ENCODE peak calls at places on chromosomes 3 and 15, in four cellular contexts. Y is stomach, F is pancreas, G is AG10803. I is an unnamed sample.
A peak's percentile ranks its signal among the peaks of the same experiment; 100 is the strongest.

GRCh38 chr15:63599401-63600000 is 2.3 kb downstream of the FBXL22 start:
- DNase-seq in Y (peak; percentile 88), F (peak; percentile 92), G (peak; percentile 38), I (peak; percentile 50)

GRCh38 chr15:64635486-64635815 is 139.9 kb downstream of the RBPMS2 start:
- DNase-seq in Y (peak; percentile 44), F (no peak), G (peak; percentile 68), I (peak; percentile 89)

GRCh38 chr3:51340311-51340829 is 44.7 kb upstream of the MANF start:
- DNase-seq in Y (no peak), F (no peak), G (peak; percentile 95), I (peak; percentile 95)

GRCh38 chr15:36567445-36567844 is 12.0 kb upstream of the CDIN1 start:
- DNase-seq in Y (no peak), F (no peak), G (no peak), I (no peak)

GRCh38 chr3:194098872-194099183 is 37.1 kb upstream of the HES1 start:
- DNase-seq in Y (no peak), F (no peak), G (no peak), I (no peak)

GRCh38 chr3:173398111-173398479 is 551 bp downstream of the NLGN1 start:
- DNase-seq in Y (no peak), F (no peak), G (peak; percentile 61), I (peak; percentile 60)

GRCh38 chr3:63945558-63946096 is 33.4 kb upstream of the SCAANT1 start:
- DNase-seq in Y (peak; percentile 54), F (no peak), G (peak; percentile 14), I (peak; percentile 57)

GRCh38 chr3:185778069-185778468 is 46.8 kb downstream of the IGF2BP2 start:
- DNase-seq in Y (no peak), F (no peak), G (no peak), I (no peak)

GRCh38 chr15:67043939-67044771 is 21.2 kb upstream of the SMAD3 start:
- DNase-seq in Y (no peak), F (no peak), G (peak; percentile 96), I (peak; percentile 95)

GRCh38 chr15:89912674-89913396 is at the start of gene ARPIN:
- DNase-seq in Y (peak; percentile 65), F (peak; percentile 85), G (peak; percentile 48), I (peak; percentile 41)

GRCh38 chr3:146625117-146625775 is 20.1 kb upstream of the PLSCR5 start:
- DNase-seq in Y (no peak), F (no peak), G (peak; percentile 14), I (peak; percentile 29)
- H3K4me3 ChIP-seq in Y (peak overlapping the region; percentile 30), F (peak overlapping the region; percentile 22), G (peak overlapping the region; percentile 2), I (no peak overlapping the region)

GRCh38 chr3:11047500-11047899 is 55.0 kb downstream of the SLC6A1 start:
- DNase-seq in Y (no peak), F (no peak), G (no peak), I (no peak)

GRCh38 chr3:11050666-11051323 is 58.2 kb downstream of the SLC6A1 start:
- DNase-seq in Y (no peak), F (no peak), G (no peak), I (no peak)

GRCh38 chr3:11045536-11045935 is 53.0 kb downstream of the SLC6A1 start:
- DNase-seq in Y (no peak), F (no peak), G (no peak), I (no peak)
- TF ChIP-seq CTCF in Y (no peak), F (no peak), G (no peak), I (no peak)

GRCh38 chr15:72184165-72184811 is 13.3 kb downstream of the GRAMD2A start:
- DNase-seq in Y (peak; percentile 63), F (no peak), G (peak; percentile 36), I (no peak)
- H3K4me3 ChIP-seq in Y (peak overlapping the region; percentile 36), F (no peak overlapping the region), G (peak overlapping the region; percentile 39), I (peak overlapping the region; percentile 12)

DNA sequence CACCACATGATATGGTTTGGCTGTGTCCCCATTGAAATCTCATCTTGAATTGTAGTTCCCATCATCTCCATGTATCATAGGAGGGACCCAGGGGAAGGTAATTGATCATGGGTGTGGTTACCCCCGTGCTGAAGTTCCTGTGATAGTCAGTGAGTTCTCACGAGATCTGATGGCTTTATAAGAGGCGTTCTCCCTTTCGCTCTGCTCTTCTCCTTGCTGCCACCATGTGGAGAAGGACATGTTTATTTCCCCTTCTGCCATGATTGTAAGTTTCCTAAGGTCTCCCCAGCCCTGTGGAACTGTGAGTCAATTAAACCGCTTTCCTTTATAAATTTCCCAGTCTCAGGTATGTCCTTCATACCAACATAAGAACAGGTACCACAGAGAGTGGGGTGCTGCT is 21.9 kb downstream of the OSTN start:
- DNase-seq in Y (no peak), F (no peak), G (no peak), I (no peak)
- TF ChIP-seq CTCF in Y (no peak), F (no peak), G (no peak), I (no peak)

DNA sequence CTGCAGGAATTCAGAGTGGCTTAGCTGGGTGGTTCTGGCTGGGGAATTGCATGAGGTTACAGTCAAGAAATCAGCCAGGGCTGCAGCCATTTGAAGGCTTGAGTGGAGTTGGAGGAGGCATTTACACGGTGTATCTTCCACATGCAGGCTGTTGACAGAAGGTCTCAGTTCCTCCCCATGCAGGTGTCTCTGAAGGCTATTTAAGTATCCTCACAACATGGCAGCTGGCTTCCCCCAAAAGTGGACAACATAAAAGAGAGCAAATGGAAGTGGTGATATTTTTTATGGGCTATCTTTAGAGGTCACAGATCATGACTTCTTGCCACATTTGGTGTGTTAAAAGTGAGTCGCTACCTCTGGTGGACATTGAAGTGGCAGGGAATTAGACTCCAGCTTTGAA is 60.1 kb upstream of the SPRED1 start:
- DNase-seq in Y (no peak), F (no peak), G (no peak), I (no peak)
- H3K4me3 ChIP-seq in Y (no peak overlapping the region), F (no peak overlapping the region), G (no peak overlapping the region), I (no peak overlapping the region)

GRCh38 chr3:106208979-106209378 is 340.2 kb upstream of the CBLB start:
- DNase-seq in Y (no peak), F (no peak), G (peak; percentile 33), I (peak; percentile 77)
- TF ChIP-seq CTCF in Y (no peak), F (no peak), G (peak; percentile 39), I (peak; percentile 51)

GRCh38 chr3:45794177-45794560 is 2.2 kb downstream of the SLC6A20 start:
- DNase-seq in Y (no peak), F (no peak), G (no peak), I (no peak)

GRCh38 chr3:45796902-45797637 is 734 bp upstream of the SLC6A20 start:
- DNase-seq in Y (no peak), F (no peak), G (no peak), I (no peak)

GRCh38 chr3:45793482-45794176 is 2.7 kb downstream of the SLC6A20 start:
- DNase-seq in Y (no peak), F (peak; percentile 64), G (no peak), I (no peak)

GRCh38 chr3:45795882-45796765 is at the start of gene SLC6A20:
- DNase-seq in Y (peak; percentile 44), F (peak; percentile 53), G (no peak), I (no peak)

GRCh38 chr3:45795509-45795881 is 841 bp downstream of the SLC6A20 start:
- DNase-seq in Y (no peak), F (no peak), G (no peak), I (no peak)
- H3K4me3 ChIP-seq in Y (peak overlapping the region; percentile 50), F (peak overlapping the region; percentile 51), G (no peak overlapping the region), I (no peak overlapping the region)